ENCODE peak calls at places on chromosome 15, in five cellular contexts. One of them, this sample, is unnamed.
A peak's percentile ranks its signal among the peaks of the same experiment; 100 is the strongest.

GRCh38 chr15:96428742-96429141 is 98.2 kb downstream of the NR2F2 start:
- DNase-seq in fibroblast of mammary gland: peak; percentile 97
- DNase-seq in fibroblast of the aortic adventitia: peak; percentile 96
- DNase-seq in transverse colon: no peak
- DNase-seq in psoas muscle: peak; percentile 59
- DNase-seq in this sample: no peak

GRCh38 chr15:45456212-45457106 is 66.1 kb downstream of the SLC30A4 start:
- DNase-seq in fibroblast of mammary gland: peak; percentile 100
- DNase-seq in fibroblast of the aortic adventitia: peak; percentile 100
- DNase-seq in transverse colon: peak; percentile 71
- DNase-seq in psoas muscle: no peak
- DNase-seq in this sample: no peak

GRCh38 chr15:39096608-39097007 is 484.3 kb upstream of the THBS1 start:
- DNase-seq in fibroblast of mammary gland: no peak
- DNase-seq in fibroblast of the aortic adventitia: no peak
- DNase-seq in transverse colon: no peak
- DNase-seq in psoas muscle: no peak
- DNase-seq in this sample: no peak

GRCh38 chr15:42890161-42890913 is 30.2 kb downstream of the TTBK2 start:
- DNase-seq in fibroblast of mammary gland: peak; percentile 45
- DNase-seq in fibroblast of the aortic adventitia: peak; percentile 94
- DNase-seq in transverse colon: no peak
- DNase-seq in psoas muscle: no peak
- DNase-seq in this sample: no peak

GRCh38 chr15:63331456-63331855 is 50.2 kb downstream of the CA12 start:
- DNase-seq in fibroblast of mammary gland: peak; percentile 35
- DNase-seq in fibroblast of the aortic adventitia: no peak
- DNase-seq in transverse colon: no peak
- DNase-seq in psoas muscle: no peak
- DNase-seq in this sample: no peak

GRCh38 chr15:91281991-91282390 is 181.9 kb downstream of the SV2B start:
- DNase-seq in fibroblast of mammary gland: no peak
- DNase-seq in fibroblast of the aortic adventitia: no peak
- DNase-seq in transverse colon: no peak
- DNase-seq in psoas muscle: no peak
- DNase-seq in this sample: no peak

GRCh38 chr15:77483426-77483825 is 62.7 kb downstream of the HMG20A start:
- DNase-seq in fibroblast of mammary gland: no peak
- DNase-seq in fibroblast of the aortic adventitia: no peak
- DNase-seq in transverse colon: no peak
- DNase-seq in psoas muscle: no peak
- DNase-seq in this sample: no peak

GRCh38 chr15:76912430-76912829 is 7.3 kb upstream of the SCAPER start:
- DNase-seq in fibroblast of mammary gland: no peak
- DNase-seq in fibroblast of the aortic adventitia: no peak
- DNase-seq in transverse colon: no peak
- DNase-seq in psoas muscle: no peak
- DNase-seq in this sample: no peak

GRCh38 chr15:70241031-70241430 is 143.3 kb upstream of the TLE3 start:
- DNase-seq in fibroblast of mammary gland: no peak
- DNase-seq in fibroblast of the aortic adventitia: no peak
- DNase-seq in transverse colon: no peak
- DNase-seq in psoas muscle: no peak
- DNase-seq in this sample: no peak

GRCh38 chr15:82677720-82678323 is 30.7 kb upstream of the CPEB1 start:
- DNase-seq in fibroblast of mammary gland: no peak
- DNase-seq in fibroblast of the aortic adventitia: no peak
- DNase-seq in transverse colon: no peak
- DNase-seq in psoas muscle: no peak
- DNase-seq in this sample: no peak

GRCh38 chr15:79702621-79703020 is 194.2 kb downstream of the MTHFS start:
- DNase-seq in fibroblast of mammary gland: no peak
- DNase-seq in fibroblast of the aortic adventitia: no peak
- DNase-seq in transverse colon: no peak
- DNase-seq in psoas muscle: no peak
- DNase-seq in this sample: no peak

GRCh38 chr15:59244337-59244736 is 37.7 kb downstream of the LDHAL6B start:
- DNase-seq in fibroblast of mammary gland: no peak
- DNase-seq in fibroblast of the aortic adventitia: no peak
- DNase-seq in transverse colon: no peak
- DNase-seq in psoas muscle: no peak
- DNase-seq in this sample: no peak

GRCh38 chr15:31359722-31360111 is 33.1 kb downstream of the KLF13 start:
- DNase-seq in fibroblast of mammary gland: no peak
- DNase-seq in fibroblast of the aortic adventitia: no peak
- DNase-seq in transverse colon: peak; percentile 54
- DNase-seq in psoas muscle: no peak
- DNase-seq in this sample: no peak

GRCh38 chr15:33671456-33671855 is 296.8 kb upstream of the CHRM5 start:
- DNase-seq in fibroblast of mammary gland: no peak
- DNase-seq in fibroblast of the aortic adventitia: no peak
- DNase-seq in transverse colon: no peak
- DNase-seq in psoas muscle: no peak
- DNase-seq in this sample: no peak

GRCh38 chr15:43998607-43999006 is 171.8 kb downstream of the WDR76 start:
- DNase-seq in fibroblast of mammary gland: peak; percentile 81
- DNase-seq in fibroblast of the aortic adventitia: peak; percentile 96
- DNase-seq in transverse colon: peak; percentile 55
- DNase-seq in psoas muscle: no peak
- DNase-seq in this sample: no peak

GRCh38 chr15:88323468-88323867 is 66.9 kb upstream of the NTRK3 start:
- DNase-seq in fibroblast of mammary gland: no peak
- DNase-seq in fibroblast of the aortic adventitia: no peak
- DNase-seq in transverse colon: no peak
- DNase-seq in psoas muscle: no peak
- DNase-seq in this sample: no peak

GRCh38 chr15:78206326-78207109 is 27.8 kb downstream of the ACSBG1 start:
- DNase-seq in fibroblast of mammary gland: no peak
- DNase-seq in fibroblast of the aortic adventitia: no peak
- DNase-seq in transverse colon: no peak
- DNase-seq in psoas muscle: no peak
- DNase-seq in this sample: peak; percentile 30

GRCh38 chr15:52252781-52253180 is 42.8 kb downstream of the MYO5C start:
- DNase-seq in fibroblast of mammary gland: peak; percentile 96
- DNase-seq in fibroblast of the aortic adventitia: peak; percentile 90
- DNase-seq in transverse colon: no peak
- DNase-seq in psoas muscle: no peak
- DNase-seq in this sample: no peak

GRCh38 chr15:41866872-41867579 is 26.8 kb downstream of the SPTBN5 start:
- DNase-seq in fibroblast of mammary gland: no peak
- DNase-seq in fibroblast of the aortic adventitia: no peak
- DNase-seq in transverse colon: no peak
- DNase-seq in psoas muscle: no peak
- DNase-seq in this sample: no peak

GRCh38 chr15:81338422-81339007 is 14.6 kb upstream of the STARD5 start:
- DNase-seq in fibroblast of mammary gland: peak; percentile 96
- DNase-seq in fibroblast of the aortic adventitia: peak; percentile 97
- DNase-seq in transverse colon: no peak
- DNase-seq in psoas muscle: peak; percentile 79
- DNase-seq in this sample: no peak

GRCh38 chr15:42056934-42057743 is 36.3 kb upstream of the PLA2G4E start:
- DNase-seq in fibroblast of mammary gland: peak; percentile 67
- DNase-seq in fibroblast of the aortic adventitia: peak; percentile 71
- DNase-seq in transverse colon: peak; percentile 86
- DNase-seq in psoas muscle: peak; percentile 92
- DNase-seq in this sample: peak; percentile 94

GRCh38 chr15:56991017-56991416 is 72.6 kb downstream of the TCF12 start:
- DNase-seq in fibroblast of mammary gland: no peak
- DNase-seq in fibroblast of the aortic adventitia: no peak
- DNase-seq in transverse colon: no peak
- DNase-seq in psoas muscle: no peak
- DNase-seq in this sample: no peak

GRCh38 chr15:100311829-100312228 is 29.9 kb downstream of the ADAMTS17 start:
- DNase-seq in fibroblast of mammary gland: no peak
- DNase-seq in fibroblast of the aortic adventitia: no peak
- DNase-seq in transverse colon: no peak
- DNase-seq in psoas muscle: no peak
- DNase-seq in this sample: peak; percentile 72

GRCh38 chr15:101320501-101321052 is 25.5 kb upstream of the SNRPA1 start:
- DNase-seq in fibroblast of mammary gland: peak; percentile 15
- DNase-seq in fibroblast of the aortic adventitia: no peak
- DNase-seq in transverse colon: peak; percentile 52
- DNase-seq in psoas muscle: peak; percentile 69
- DNase-seq in this sample: peak; percentile 86

GRCh38 chr15:52787123-52787503 is 3.0 kb downstream of the ONECUT1 start:
- DNase-seq in fibroblast of mammary gland: no peak
- DNase-seq in fibroblast of the aortic adventitia: no peak
- DNase-seq in transverse colon: no peak
- DNase-seq in psoas muscle: no peak
- DNase-seq in this sample: peak; percentile 27

GRCh38 chr15:64923546-64923945 is 11.8 kb downstream of the ANKDD1A start:
- DNase-seq in fibroblast of mammary gland: no peak
- DNase-seq in fibroblast of the aortic adventitia: no peak
- DNase-seq in transverse colon: no peak
- DNase-seq in psoas muscle: no peak
- DNase-seq in this sample: no peak
- TF ChIP-seq CTCF in fibroblast of mammary gland: no peak
- TF ChIP-seq CTCF in fibroblast of the aortic adventitia: no peak
- TF ChIP-seq CTCF in transverse colon: no peak
- TF ChIP-seq CTCF in psoas muscle: no peak
- TF ChIP-seq CTCF in this sample: no peak

DNA sequence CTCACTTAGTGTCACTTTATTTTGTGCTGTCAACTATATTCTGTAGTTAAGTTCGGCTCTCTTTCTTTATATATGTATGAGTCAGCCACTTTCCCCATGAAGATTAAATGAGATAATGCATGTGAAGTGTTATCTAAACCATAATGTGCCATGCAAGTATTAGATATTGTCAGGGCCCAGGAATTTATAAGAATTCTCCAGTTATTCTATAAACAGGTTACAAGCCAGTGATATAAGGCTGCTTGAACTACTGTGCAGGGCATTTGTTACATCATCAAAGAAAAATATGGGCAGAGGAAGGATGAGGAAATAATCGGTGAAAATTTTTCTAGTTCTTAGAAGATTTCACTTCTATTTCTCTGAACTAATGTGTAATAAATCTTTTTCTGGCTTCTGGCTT is 1049.0 kb upstream of the NR2F2 start:
- DNase-seq in fibroblast of mammary gland: no peak
- DNase-seq in fibroblast of the aortic adventitia: peak; percentile 43
- DNase-seq in transverse colon: no peak
- DNase-seq in psoas muscle: no peak
- DNase-seq in this sample: no peak
- TF ChIP-seq CTCF in fibroblast of mammary gland: no peak
- TF ChIP-seq CTCF in fibroblast of the aortic adventitia: no peak
- TF ChIP-seq CTCF in transverse colon: no peak
- TF ChIP-seq CTCF in psoas muscle: no peak
- TF ChIP-seq CTCF in this sample: no peak

GRCh38 chr15:66234798-66235197 is 18.8 kb downstream of the MEGF11 start:
- DNase-seq in fibroblast of mammary gland: no peak
- DNase-seq in fibroblast of the aortic adventitia: no peak
- DNase-seq in transverse colon: no peak
- DNase-seq in psoas muscle: no peak
- DNase-seq in this sample: no peak

GRCh38 chr15:66235866-66236265 is 17.7 kb downstream of the MEGF11 start:
- DNase-seq in fibroblast of mammary gland: no peak
- DNase-seq in fibroblast of the aortic adventitia: no peak
- DNase-seq in transverse colon: no peak
- DNase-seq in psoas muscle: no peak
- DNase-seq in this sample: no peak

GRCh38 chr15:66232267-66232625 is 21.3 kb downstream of the MEGF11 start:
- DNase-seq in fibroblast of mammary gland: no peak
- DNase-seq in fibroblast of the aortic adventitia: no peak
- DNase-seq in transverse colon: no peak
- DNase-seq in psoas muscle: no peak
- DNase-seq in this sample: no peak

GRCh38 chr15:66231421-66232266 is 21.9 kb downstream of the MEGF11 start:
- DNase-seq in fibroblast of mammary gland: peak; percentile 50
- DNase-seq in fibroblast of the aortic adventitia: peak; percentile 14
- DNase-seq in transverse colon: no peak
- DNase-seq in psoas muscle: no peak
- DNase-seq in this sample: peak; percentile 63

DNA sequence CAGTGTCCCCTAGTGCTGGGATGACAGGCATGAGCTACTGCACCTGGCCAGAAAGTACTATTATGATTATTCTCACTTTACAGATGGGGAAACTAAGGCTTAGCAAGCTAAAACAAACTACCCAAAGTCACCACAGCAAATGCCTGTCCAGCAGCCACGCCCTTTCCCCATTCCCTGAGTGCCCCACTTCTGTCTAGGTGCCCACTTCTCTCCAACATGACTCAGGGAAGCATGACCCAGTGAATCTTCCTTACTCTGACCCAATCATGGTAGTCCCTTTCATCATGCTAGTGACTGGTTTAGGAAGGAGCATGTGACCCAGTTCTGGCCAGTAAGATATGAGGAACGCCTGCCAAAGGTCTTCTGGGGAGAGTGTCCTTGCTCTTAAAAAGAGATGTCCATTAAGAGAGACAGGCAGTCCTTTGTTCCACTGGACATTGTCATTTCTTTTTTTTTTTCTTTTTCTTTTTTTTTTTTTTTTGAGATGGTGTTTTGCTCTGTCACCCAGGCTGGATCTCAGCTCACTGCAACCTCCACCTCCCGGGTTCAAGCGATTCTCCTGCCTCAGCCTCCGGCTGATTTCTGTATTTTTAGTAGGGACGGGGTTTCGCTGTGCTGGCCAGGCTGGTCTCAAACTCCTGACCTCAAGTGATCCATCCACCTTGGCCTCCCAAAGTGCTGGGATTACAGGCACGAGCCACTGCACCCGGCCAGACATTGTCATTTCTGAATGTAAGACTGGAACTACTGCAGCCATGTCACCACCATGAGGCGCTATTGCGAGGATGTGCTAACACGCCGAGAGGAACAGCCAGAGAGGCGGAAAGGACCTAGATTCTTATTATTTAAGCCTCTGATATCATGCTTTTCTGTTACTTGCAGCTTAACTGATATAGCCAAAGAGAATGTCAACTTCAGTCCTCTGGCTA is 19.8 kb downstream of the MEGF11 start:
- DNase-seq in fibroblast of mammary gland: peak; percentile 49
- DNase-seq in fibroblast of the aortic adventitia: peak; percentile 8
- DNase-seq in transverse colon: no peak
- DNase-seq in psoas muscle: no peak
- DNase-seq in this sample: peak; percentile 43
- TF ChIP-seq CTCF in fibroblast of mammary gland: no peak
- TF ChIP-seq CTCF in fibroblast of the aortic adventitia: no peak
- TF ChIP-seq CTCF in transverse colon: no peak
- TF ChIP-seq CTCF in psoas muscle: no peak
- TF ChIP-seq CTCF in this sample: peak; percentile 45

GRCh38 chr15:66588537-66588936 is 22.7 kb upstream of the LCTL start:
- DNase-seq in fibroblast of mammary gland: no peak
- DNase-seq in fibroblast of the aortic adventitia: no peak
- DNase-seq in transverse colon: no peak
- DNase-seq in psoas muscle: no peak
- DNase-seq in this sample: no peak
- TF ChIP-seq CTCF in fibroblast of mammary gland: no peak
- TF ChIP-seq CTCF in fibroblast of the aortic adventitia: no peak
- TF ChIP-seq CTCF in transverse colon: no peak
- TF ChIP-seq CTCF in psoas muscle: no peak
- TF ChIP-seq CTCF in this sample: no peak

This sample was measured in WERI-Rb-1.